ENCODE peak calls at places on chromosomes 3 and 15, in nine cellular contexts. One of them, this sample, is unnamed.

GRCh38 chr3:52149021-52149420 is 5.2 kb downstream of the POC1A start:
- DNase-seq in AG04449: no peak
- DNase-seq in foreskin fibroblast: no peak
- DNase-seq in transverse colon: no peak
- DNase-seq in psoas muscle: no peak
- DNase-seq in astrocyte of the spinal cord: no peak
- DNase-seq in BJ: no peak
- DNase-seq in fibroblast of pulmonary artery: no peak
- DNase-seq in breast epithelium: no peak
- DNase-seq in this sample: no peak

GRCh38 chr15:34699968-34700640 is 54.7 kb downstream of the GJD2 start:
- DNase-seq in BJ: no peak
- DNase-seq in foreskin fibroblast: peak; percentile 7
- DNase-seq in psoas muscle: no peak
- DNase-seq in astrocyte of the spinal cord: no peak
- DNase-seq in AG04449: no peak
- DNase-seq in breast epithelium: no peak
- DNase-seq in transverse colon: no peak
- DNase-seq in fibroblast of pulmonary artery: peak; percentile 64
- DNase-seq in this sample: no peak

GRCh38 chr3:167785790-167786189 is 50.3 kb downstream of the SERPINI1 start:
- DNase-seq in breast epithelium: no peak
- DNase-seq in BJ: no peak
- DNase-seq in fibroblast of pulmonary artery: no peak
- DNase-seq in AG04449: no peak
- DNase-seq in astrocyte of the spinal cord: no peak
- DNase-seq in psoas muscle: no peak
- DNase-seq in transverse colon: no peak
- DNase-seq in foreskin fibroblast: no peak
- DNase-seq in this sample: no peak

GRCh38 chr3:65408531-65409181 is 630.1 kb downstream of the MAGI1 start:
- DNase-seq in transverse colon: no peak
- DNase-seq in psoas muscle: no peak
- DNase-seq in foreskin fibroblast: no peak
- DNase-seq in fibroblast of pulmonary artery: no peak
- DNase-seq in BJ: no peak
- DNase-seq in breast epithelium: no peak
- DNase-seq in astrocyte of the spinal cord: no peak
- DNase-seq in AG04449: no peak
- DNase-seq in this sample: no peak

GRCh38 chr3:162769559-162769958 is 1273.0 kb downstream of the OTOL1 start:
- DNase-seq in astrocyte of the spinal cord: no peak
- DNase-seq in transverse colon: no peak
- DNase-seq in psoas muscle: no peak
- DNase-seq in AG04449: no peak
- DNase-seq in foreskin fibroblast: peak; percentile 19
- DNase-seq in fibroblast of pulmonary artery: peak; percentile 20
- DNase-seq in breast epithelium: no peak
- DNase-seq in BJ: no peak
- DNase-seq in this sample: peak; percentile 17

GRCh38 chr3:46701211-46701939 is at the start of gene TMIE:
- DNase-seq in AG04449: no peak
- DNase-seq in fibroblast of pulmonary artery: no peak
- DNase-seq in breast epithelium: no peak
- DNase-seq in psoas muscle: peak; percentile 54
- DNase-seq in foreskin fibroblast: peak; percentile 20
- DNase-seq in BJ: no peak
- DNase-seq in astrocyte of the spinal cord: no peak
- DNase-seq in transverse colon: no peak
- DNase-seq in this sample: no peak

GRCh38 chr15:81225161-81225671 is 28.5 kb downstream of the IL16 start:
- DNase-seq in psoas muscle: peak; percentile 66
- DNase-seq in breast epithelium: no peak
- DNase-seq in transverse colon: peak; percentile 25
- DNase-seq in foreskin fibroblast: no peak
- DNase-seq in astrocyte of the spinal cord: no peak
- DNase-seq in fibroblast of pulmonary artery: no peak
- DNase-seq in AG04449: no peak
- DNase-seq in BJ: no peak
- DNase-seq in this sample: no peak

GRCh38 chr3:172303181-172303580 is 145.1 kb downstream of the GHSR start:
- DNase-seq in psoas muscle: no peak
- DNase-seq in AG04449: no peak
- DNase-seq in foreskin fibroblast: peak; percentile 25
- DNase-seq in fibroblast of pulmonary artery: peak; percentile 49
- DNase-seq in transverse colon: no peak
- DNase-seq in BJ: no peak
- DNase-seq in astrocyte of the spinal cord: no peak
- DNase-seq in breast epithelium: no peak
- DNase-seq in this sample: no peak

GRCh38 chr15:38620108-38620507 is 55.5 kb upstream of the RASGRP1 start:
- DNase-seq in psoas muscle: no peak
- DNase-seq in AG04449: no peak
- DNase-seq in foreskin fibroblast: no peak
- DNase-seq in breast epithelium: no peak
- DNase-seq in BJ: no peak
- DNase-seq in astrocyte of the spinal cord: no peak
- DNase-seq in fibroblast of pulmonary artery: no peak
- DNase-seq in transverse colon: no peak
- DNase-seq in this sample: no peak

DNA sequence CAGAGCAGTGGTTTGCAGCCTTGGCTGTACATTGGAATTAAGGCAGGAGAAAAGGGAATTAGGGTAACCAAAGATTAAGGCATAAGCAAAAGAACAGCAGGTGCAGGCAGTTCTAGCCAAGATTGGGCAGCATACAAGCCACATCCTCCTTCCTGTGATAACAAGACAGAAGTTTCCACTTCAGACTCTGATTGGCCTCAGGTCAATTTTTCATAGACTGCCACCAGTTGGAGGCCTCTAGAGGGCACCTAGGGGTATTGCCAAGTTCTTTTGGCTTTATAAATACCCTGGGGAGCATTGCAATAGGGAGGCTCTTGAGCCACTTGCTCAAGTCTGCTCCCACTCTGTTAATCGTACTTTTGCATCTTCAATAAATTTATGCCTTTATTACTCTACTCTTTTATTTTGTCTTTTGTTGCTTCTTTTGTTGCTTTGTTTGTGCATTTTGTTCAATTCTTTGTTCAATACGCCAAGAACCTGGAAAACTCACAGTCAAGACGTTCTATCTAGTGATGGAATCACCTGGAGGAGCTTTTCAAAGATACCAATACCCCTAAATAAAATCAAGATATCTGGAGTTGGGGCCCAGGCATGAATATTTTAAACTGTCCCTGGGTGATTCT is 32.2 kb upstream of the FMN1 start:
- DNase-seq in AG04449: no peak
- DNase-seq in BJ: no peak
- DNase-seq in breast epithelium: no peak
- DNase-seq in transverse colon: peak; percentile 33
- DNase-seq in fibroblast of pulmonary artery: no peak
- DNase-seq in psoas muscle: no peak
- DNase-seq in foreskin fibroblast: peak; percentile 38
- DNase-seq in astrocyte of the spinal cord: peak; percentile 39
- DNase-seq in this sample: no peak
- TF ChIP-seq CTCF in AG04449: no peak
- TF ChIP-seq CTCF in BJ: peak; percentile 25
- TF ChIP-seq CTCF in breast epithelium: no peak
- TF ChIP-seq CTCF in transverse colon: peak; percentile 33
- TF ChIP-seq CTCF in fibroblast of pulmonary artery: peak; percentile 12
- TF ChIP-seq CTCF in psoas muscle: peak; percentile 60
- TF ChIP-seq CTCF in foreskin fibroblast: peak; percentile 14
- TF ChIP-seq CTCF in astrocyte of the spinal cord: peak; percentile 35
- TF ChIP-seq CTCF in this sample: peak; percentile 50

GRCh38 chr3:187775549-187775948 is 30.3 kb upstream of the BCL6 start:
- DNase-seq in breast epithelium: no peak
- DNase-seq in psoas muscle: no peak
- DNase-seq in AG04449: no peak
- DNase-seq in BJ: no peak
- DNase-seq in foreskin fibroblast: no peak
- DNase-seq in fibroblast of pulmonary artery: no peak
- DNase-seq in astrocyte of the spinal cord: no peak
- DNase-seq in transverse colon: no peak
- DNase-seq in this sample: no peak

GRCh38 chr3:187778726-187779125 is 33.5 kb upstream of the BCL6 start:
- DNase-seq in psoas muscle: no peak
- DNase-seq in AG04449: no peak
- DNase-seq in breast epithelium: no peak
- DNase-seq in astrocyte of the spinal cord: no peak
- DNase-seq in BJ: no peak
- DNase-seq in fibroblast of pulmonary artery: no peak
- DNase-seq in foreskin fibroblast: no peak
- DNase-seq in transverse colon: no peak
- DNase-seq in this sample: no peak

GRCh38 chr3:187773963-187774789 is 28.9 kb upstream of the BCL6 start:
- DNase-seq in breast epithelium: no peak
- DNase-seq in psoas muscle: no peak
- DNase-seq in transverse colon: no peak
- DNase-seq in fibroblast of pulmonary artery: no peak
- DNase-seq in astrocyte of the spinal cord: no peak
- DNase-seq in AG04449: no peak
- DNase-seq in foreskin fibroblast: no peak
- DNase-seq in BJ: no peak
- DNase-seq in this sample: no peak

GRCh38 chr3:187781001-187781400 is 35.7 kb upstream of the BCL6 start:
- DNase-seq in transverse colon: no peak
- DNase-seq in BJ: no peak
- DNase-seq in astrocyte of the spinal cord: no peak
- DNase-seq in foreskin fibroblast: no peak
- DNase-seq in psoas muscle: no peak
- DNase-seq in fibroblast of pulmonary artery: no peak
- DNase-seq in AG04449: no peak
- DNase-seq in breast epithelium: no peak
- DNase-seq in this sample: no peak

GRCh38 chr3:187777331-187778046 is 32.2 kb upstream of the BCL6 start:
- DNase-seq in psoas muscle: no peak
- DNase-seq in AG04449: no peak
- DNase-seq in foreskin fibroblast: peak; percentile 26
- DNase-seq in transverse colon: no peak
- DNase-seq in BJ: no peak
- DNase-seq in fibroblast of pulmonary artery: peak; percentile 7
- DNase-seq in breast epithelium: no peak
- DNase-seq in astrocyte of the spinal cord: peak; percentile 9
- DNase-seq in this sample: peak; percentile 12
- H3K4me3 ChIP-seq in psoas muscle: no peak overlapping the region
- H3K4me3 ChIP-seq in AG04449: no peak overlapping the region
- H3K4me3 ChIP-seq in foreskin fibroblast: no peak overlapping the region
- H3K4me3 ChIP-seq in transverse colon: no peak overlapping the region
- H3K4me3 ChIP-seq in BJ: no peak overlapping the region
- H3K4me3 ChIP-seq in fibroblast of pulmonary artery: no peak overlapping the region
- H3K4me3 ChIP-seq in breast epithelium: no peak overlapping the region
- H3K4me3 ChIP-seq in astrocyte of the spinal cord: no peak overlapping the region
- H3K4me3 ChIP-seq in this sample: no peak overlapping the region

DNA sequence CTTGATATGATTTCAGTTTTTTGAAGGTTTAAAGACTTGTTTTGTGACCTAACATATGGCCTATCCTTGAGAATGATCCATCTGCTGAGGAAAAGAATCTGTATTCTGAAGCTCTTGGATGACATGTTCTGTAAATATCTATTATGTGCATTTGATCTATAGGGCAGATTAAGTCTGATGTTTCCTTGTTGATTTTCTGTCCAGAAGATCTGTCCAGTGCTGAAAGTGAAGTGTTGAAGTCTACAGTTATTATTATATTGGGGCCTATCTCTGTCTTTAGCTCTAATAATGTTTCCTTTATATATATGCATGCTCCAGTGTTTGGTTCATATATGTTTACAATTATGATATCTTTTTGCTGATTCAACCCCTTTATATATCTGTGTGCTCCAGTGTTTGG is 362.8 kb downstream of the EPHA6 start:
- DNase-seq in foreskin fibroblast: no peak
- DNase-seq in breast epithelium: no peak
- DNase-seq in astrocyte of the spinal cord: no peak
- DNase-seq in psoas muscle: no peak
- DNase-seq in BJ: no peak
- DNase-seq in AG04449: no peak
- DNase-seq in fibroblast of pulmonary artery: no peak
- DNase-seq in transverse colon: no peak
- DNase-seq in this sample: no peak
- TF ChIP-seq CTCF in foreskin fibroblast: no peak
- TF ChIP-seq CTCF in breast epithelium: no peak
- TF ChIP-seq CTCF in astrocyte of the spinal cord: no peak
- TF ChIP-seq CTCF in psoas muscle: no peak
- TF ChIP-seq CTCF in BJ: no peak
- TF ChIP-seq CTCF in AG04449: no peak
- TF ChIP-seq CTCF in fibroblast of pulmonary artery: no peak
- TF ChIP-seq CTCF in transverse colon: no peak
- TF ChIP-seq CTCF in this sample: no peak

DNA sequence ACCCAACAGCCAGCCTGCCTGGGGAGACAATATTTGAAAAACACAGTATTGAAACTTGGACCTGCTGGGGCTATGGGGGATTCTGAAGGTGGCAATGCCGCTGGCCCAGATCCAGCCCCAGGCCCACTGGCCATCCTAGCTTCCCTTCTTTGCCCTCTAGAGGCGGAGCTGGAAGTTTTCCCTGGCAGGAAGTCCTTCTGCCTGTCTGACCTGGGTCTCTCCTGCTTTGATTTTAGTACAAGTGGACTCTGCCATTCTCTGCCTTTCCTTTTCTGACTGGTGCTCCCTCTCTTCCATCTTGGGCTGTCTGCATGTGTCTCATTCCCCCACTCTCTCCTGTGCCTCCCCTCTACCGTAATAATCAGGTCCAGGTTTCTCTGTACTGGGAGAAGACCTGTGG is 3.6 kb downstream of the SEMA3F start:
- DNase-seq in psoas muscle: no peak
- DNase-seq in breast epithelium: no peak
- DNase-seq in foreskin fibroblast: no peak
- DNase-seq in transverse colon: no peak
- DNase-seq in AG04449: no peak
- DNase-seq in BJ: no peak
- DNase-seq in astrocyte of the spinal cord: no peak
- DNase-seq in fibroblast of pulmonary artery: no peak
- DNase-seq in this sample: no peak
- H3K4me3 ChIP-seq in psoas muscle: no peak overlapping the region
- H3K4me3 ChIP-seq in breast epithelium: no peak overlapping the region
- H3K4me3 ChIP-seq in foreskin fibroblast: no peak overlapping the region
- H3K4me3 ChIP-seq in transverse colon: no peak overlapping the region
- H3K4me3 ChIP-seq in AG04449: no peak overlapping the region
- H3K4me3 ChIP-seq in BJ: no peak overlapping the region
- H3K4me3 ChIP-seq in astrocyte of the spinal cord: no peak overlapping the region
- H3K4me3 ChIP-seq in fibroblast of pulmonary artery: no peak overlapping the region
- H3K4me3 ChIP-seq in this sample: no peak overlapping the region

GRCh38 chr15:31605467-31605931 is 278.9 kb downstream of the KLF13 start:
- DNase-seq in psoas muscle: no peak
- DNase-seq in transverse colon: no peak
- DNase-seq in AG04449: no peak
- DNase-seq in fibroblast of pulmonary artery: no peak
- DNase-seq in foreskin fibroblast: peak; percentile 43
- DNase-seq in breast epithelium: no peak
- DNase-seq in BJ: no peak
- DNase-seq in astrocyte of the spinal cord: peak; percentile 5
- DNase-seq in this sample: no peak
- TF ChIP-seq CTCF in psoas muscle: no peak
- TF ChIP-seq CTCF in transverse colon: no peak
- TF ChIP-seq CTCF in AG04449: no peak
- TF ChIP-seq CTCF in fibroblast of pulmonary artery: no peak
- TF ChIP-seq CTCF in foreskin fibroblast: peak; percentile 25
- TF ChIP-seq CTCF in breast epithelium: no peak
- TF ChIP-seq CTCF in BJ: peak; percentile 12
- TF ChIP-seq CTCF in astrocyte of the spinal cord: peak; percentile 18
- TF ChIP-seq CTCF in this sample: peak; percentile 27

This sample was measured in HFF-Myc.